ENCODE peak calls at places on chromosome 1, in four cellular contexts. V is neural progenitor cell, L is left colon, X is astrocyte. Y is an unnamed sample.

GRCh38 chr1:30815556-30815955 is 58.0 kb upstream of the LAPTM5 start:
- DNase-seq in V (no peak), L (no peak), X (no peak), Y (no peak)

GRCh38 chr1:180931529-180931928 is 18.8 kb downstream of the KIAA1614 start:
- DNase-seq in V (no peak), L (no peak), X (no peak), Y (no peak)

GRCh38 chr1:202107801-202108731 is 14.7 kb upstream of the GPR37L1 start:
- DNase-seq in V (peak), L (peak), X (no peak), Y (no peak)

GRCh38 chr1:9766759-9767442 is 56.9 kb downstream of the CLSTN1 start:
- DNase-seq in V (no peak), L (no peak), X (peak), Y (no peak)

GRCh38 chr1:233341117-233341516 is 13.6 kb downstream of the MAP3K21 start:
- DNase-seq in V (no peak), L (no peak), X (no peak), Y (no peak)

GRCh38 chr1:80565416-80565815 is 1235.3 kb upstream of the ADGRL2 start:
- DNase-seq in V (no peak), L (no peak), X (no peak), Y (no peak)

GRCh38 chr1:246427611-246428010 is 79.5 kb downstream of the SMYD3 start:
- DNase-seq in V (no peak), L (no peak), X (no peak), Y (no peak)

GRCh38 chr1:181014431-181015257 is 8.0 kb downstream of the STX6 start:
- DNase-seq in V (no peak), L (no peak), X (no peak), Y (no peak)

GRCh38 chr1:145891587-145892485 is 6.2 kb upstream of the ANKRD35 start:
- DNase-seq in V (peak), L (peak), X (peak), Y (peak)

GRCh38 chr1:12276225-12276624 is 46.4 kb downstream of the VPS13D start:
- DNase-seq in V (peak), L (no peak), X (no peak), Y (no peak)

GRCh38 chr1:32702599-32703478 is at the start of gene SYNC:
- DNase-seq in V (peak), L (peak), X (peak), Y (no peak)

GRCh38 chr1:183914891-183915290 is 110.0 kb downstream of the RGL1 start:
- DNase-seq in V (no peak), L (no peak), X (no peak), Y (no peak)

GRCh38 chr1:155261401-155261887 is 716 bp downstream of the SCAMP3 start:
- DNase-seq in V (no peak), L (no peak), X (no peak), Y (no peak)

GRCh38 chr1:3669421-3669821 is 17.1 kb downstream of the TP73 start:
- DNase-seq in V (no peak), L (no peak), X (no peak), Y (no peak)

GRCh38 chr1:167126317-167126716 is 32.4 kb downstream of the STYXL2 start:
- DNase-seq in V (no peak), L (no peak), X (no peak), Y (no peak)

GRCh38 chr1:27804791-27805190 is 25.8 kb upstream of the PPP1R8 start:
- DNase-seq in V (no peak), L (no peak), X (no peak), Y (no peak)

GRCh38 chr1:68024635-68025338 is 25.6 kb downstream of the DIRAS3 start:
- DNase-seq in V (no peak), L (no peak), X (no peak), Y (no peak)

GRCh38 chr1:25556791-25557476 is 13.5 kb downstream of the LDLRAP1 start:
- DNase-seq in V (no peak), L (peak), X (peak), Y (no peak)

GRCh38 chr1:187999973-188000372 is 1171.2 kb downstream of the PLA2G4A start:
- DNase-seq in V (no peak), L (no peak), X (no peak), Y (no peak)

GRCh38 chr1:214447557-214447871 is 103.9 kb downstream of the PTPN14 start:
- DNase-seq in V (no peak), L (no peak), X (peak), Y (no peak)

GRCh38 chr1:78716186-78716585 is 66.6 kb downstream of the IFI44 start:
- DNase-seq in V (no peak), L (no peak), X (peak), Y (no peak)

GRCh38 chr1:2629627-2630497 is 3.0 kb downstream of the MMEL1 start:
- DNase-seq in V (no peak), L (no peak), X (no peak), Y (no peak)

GRCh38 chr1:178938959-178939317 is 68.1 kb upstream of the ANGPTL1 start:
- DNase-seq in V (no peak), L (peak), X (peak), Y (no peak)

GRCh38 chr1:164588388-164589341 is 29.7 kb downstream of the PBX1 start:
- DNase-seq in V (peak), L (peak), X (peak), Y (no peak)

GRCh38 chr1:176325664-176326063 is 118.6 kb upstream of the COP1 start:
- DNase-seq in V (no peak), L (no peak), X (no peak), Y (no peak)

Y was measured in GM19239.